ENCODE peak calls at places on chromosomes 4 and X, in six cellular contexts. One of them, this sample, is unnamed.

GRCh38 chr4:3201718-3202702 is 46.9 kb upstream of the MSANTD1 start:
- DNase-seq in EL: peak; percentile 14
- DNase-seq in NCI-H69: no peak
- DNase-seq in transverse colon: peak; percentile 18
- DNase-seq in epithelial cell of prostate: no peak
- DNase-seq in heart left ventricle: no peak
- DNase-seq in this sample: no peak

GRCh38 chrX:97199501-97199900 is 315.8 kb downstream of the RPA4 start:
- DNase-seq in heart left ventricle: no peak
- DNase-seq in epithelial cell of prostate: no peak
- DNase-seq in NCI-H69: no peak
- DNase-seq in transverse colon: no peak
- DNase-seq in EL: no peak
- DNase-seq in this sample: no peak

GRCh38 chr4:13553081-13553480 is 8.8 kb upstream of the NKX3-2 start:
- DNase-seq in heart left ventricle: no peak
- DNase-seq in EL: no peak
- DNase-seq in epithelial cell of prostate: no peak
- DNase-seq in NCI-H69: no peak
- DNase-seq in transverse colon: no peak
- DNase-seq in this sample: peak; percentile 68

GRCh38 chr4:121786221-121786620 is 14.9 kb upstream of the EXOSC9 start:
- DNase-seq in NCI-H69: no peak
- DNase-seq in transverse colon: no peak
- DNase-seq in heart left ventricle: no peak
- DNase-seq in epithelial cell of prostate: no peak
- DNase-seq in EL: no peak
- DNase-seq in this sample: no peak

GRCh38 chr4:38308728-38309315 is 348.6 kb downstream of the PTTG2 start:
- DNase-seq in epithelial cell of prostate: no peak
- DNase-seq in heart left ventricle: no peak
- DNase-seq in NCI-H69: no peak
- DNase-seq in EL: peak; percentile 60
- DNase-seq in transverse colon: no peak
- DNase-seq in this sample: no peak

GRCh38 chrX:56813318-56813837 is 84.3 kb downstream of the NBDY start:
- DNase-seq in NCI-H69: no peak
- DNase-seq in epithelial cell of prostate: peak; percentile 90
- DNase-seq in heart left ventricle: no peak
- DNase-seq in EL: peak; percentile 64
- DNase-seq in transverse colon: no peak
- DNase-seq in this sample: no peak

GRCh38 chr4:151674804-151675290 is 86.0 kb downstream of the GATB start:
- DNase-seq in NCI-H69: peak; percentile 67
- DNase-seq in heart left ventricle: no peak
- DNase-seq in EL: no peak
- DNase-seq in epithelial cell of prostate: peak; percentile 49
- DNase-seq in transverse colon: peak; percentile 56
- DNase-seq in this sample: no peak

GRCh38 chr4:89753601-89754066 is 83.3 kb downstream of the SNCA start:
- DNase-seq in epithelial cell of prostate: peak; percentile 90
- DNase-seq in NCI-H69: peak; percentile 81
- DNase-seq in transverse colon: no peak
- DNase-seq in heart left ventricle: no peak
- DNase-seq in EL: peak; percentile 92
- DNase-seq in this sample: no peak

GRCh38 chr4:99986792-99987191 is 36.7 kb upstream of the H2AZ1 start:
- DNase-seq in NCI-H69: no peak
- DNase-seq in EL: no peak
- DNase-seq in heart left ventricle: no peak
- DNase-seq in transverse colon: no peak
- DNase-seq in epithelial cell of prostate: no peak
- DNase-seq in this sample: no peak

GRCh38 chr4:109434007-109434792 is 585 bp downstream of the SEC24B start:
- DNase-seq in heart left ventricle: peak; percentile 56
- DNase-seq in EL: peak; percentile 35
- DNase-seq in epithelial cell of prostate: no peak
- DNase-seq in transverse colon: peak; percentile 35
- DNase-seq in NCI-H69: peak; percentile 49
- DNase-seq in this sample: no peak

GRCh38 chr4:45350438-45350837 is 624.1 kb upstream of the GNPDA2 start:
- DNase-seq in NCI-H69: no peak
- DNase-seq in epithelial cell of prostate: no peak
- DNase-seq in transverse colon: no peak
- DNase-seq in heart left ventricle: no peak
- DNase-seq in EL: no peak
- DNase-seq in this sample: no peak

This sample was measured in esophagus muscularis mucosa.